ENCODE peak calls at places on chromosomes 4 and X, in ten cellular contexts. A is brain pericyte, W is AG04450, Z is neural crest cell, J is amniotic stem cell, R is uterus, L is heart right ventricle, K is fibroblast of mammary gland, D is COR-L47, I is Kasumi-1. M is an unnamed sample.

GRCh38 chrX:13428055-13428786 is 108.4 kb upstream of the ATXN3L start:
- DNase-seq in A (peak), W (peak), Z (no peak), J (peak), R (no peak), L (no peak), K (peak), D (no peak), I (peak), M (peak)

GRCh38 chr4:8086751-8087445 is 71.7 kb downstream of the ABLIM2 start:
- DNase-seq in A (no peak), W (no peak), Z (no peak), J (no peak), R (no peak), L (peak), K (no peak), D (no peak), I (no peak), M (no peak)

GRCh38 chrX:79375340-79375739 is 8.2 kb upstream of the ITM2A start:
- DNase-seq in A (no peak), W (no peak), Z (no peak), J (no peak), R (no peak), L (no peak), K (no peak), D (no peak), I (no peak), M (no peak)

GRCh38 chr4:152041304-152041703 is 280.5 kb upstream of the GATB start:
- DNase-seq in A (no peak), W (no peak), Z (no peak), J (no peak), R (no peak), L (no peak), K (no peak), D (no peak), I (no peak), M (no peak)

GRCh38 chrX:120790118-120790517 is 85.5 kb downstream of the CT47B1 start:
- DNase-seq in A (peak), W (peak), Z (peak), J (peak), R (peak), L (peak), K (peak), D (peak), I (peak), M (peak)

GRCh38 chrX:10008483-10009056 is 41.4 kb downstream of the CLDN34 start:
- DNase-seq in A (no peak), W (no peak), Z (no peak), J (no peak), R (no peak), L (no peak), K (no peak), D (no peak), I (no peak), M (peak)

GRCh38 chrX:126770179-126770578 is 49.4 kb upstream of the PRR32 start:
- DNase-seq in A (no peak), W (no peak), Z (peak), J (no peak), R (no peak), L (no peak), K (peak), D (peak), I (peak), M (peak)

GRCh38 chr4:104128850-104129213 is 365.9 kb downstream of the CXXC4 start:
- DNase-seq in A (no peak), W (no peak), Z (no peak), J (no peak), R (no peak), L (no peak), K (no peak), D (no peak), I (no peak), M (no peak)

GRCh38 chrX:150475466-150475865 is 93.0 kb upstream of the MTM1 start:
- DNase-seq in A (no peak), W (no peak), Z (no peak), J (no peak), R (no peak), L (no peak), K (peak), D (no peak), I (no peak), M (no peak)

GRCh38 chrX:74104356-74105065 is 199.5 kb upstream of the ZCCHC13 start:
- DNase-seq in A (no peak), W (no peak), Z (no peak), J (no peak), R (no peak), L (no peak), K (no peak), D (no peak), I (no peak), M (peak)

GRCh38 chr4:174217273-174218126 is 66.0 kb downstream of the FBXO8 start:
- DNase-seq in A (no peak), W (no peak), Z (no peak), J (peak), R (no peak), L (peak), K (peak), D (no peak), I (no peak), M (peak)

GRCh38 chrX:96424007-96424406 is 260.6 kb upstream of the DIAPH2 start:
- DNase-seq in A (no peak), W (no peak), Z (no peak), J (no peak), R (no peak), L (no peak), K (peak), D (no peak), I (peak), M (peak)

GRCh38 chrX:137166591-137166990 is 132.8 kb upstream of the GPR101 start:
- DNase-seq in A (no peak), W (no peak), Z (no peak), J (no peak), R (no peak), L (no peak), K (no peak), D (peak), I (peak), M (no peak)

GRCh38 chr4:151687021-151687640 is 73.7 kb downstream of the GATB start:
- DNase-seq in A (no peak), W (no peak), Z (no peak), J (no peak), R (no peak), L (no peak), K (no peak), D (no peak), I (no peak), M (peak)

GRCh38 chr4:86626066-86626465 is 32.0 kb downstream of the PTPN13 start:
- DNase-seq in A (no peak), W (no peak), Z (no peak), J (no peak), R (no peak), L (no peak), K (no peak), D (no peak), I (no peak), M (no peak)

GRCh38 chr4:105859233-105859632 is 36.0 kb upstream of the NPNT start:
- DNase-seq in A (peak), W (peak), Z (no peak), J (peak), R (no peak), L (no peak), K (peak), D (no peak), I (no peak), M (peak)

GRCh38 chr4:107379054-107379869 is 340.8 kb downstream of the PAPSS1 start:
- DNase-seq in A (no peak), W (no peak), Z (no peak), J (no peak), R (no peak), L (no peak), K (peak), D (peak), I (no peak), M (peak)

GRCh38 chr4:80035336-80035735 is 37.7 kb downstream of the ANTXR2 start:
- DNase-seq in A (no peak), W (no peak), Z (no peak), J (no peak), R (no peak), L (no peak), K (no peak), D (no peak), I (peak), M (no peak)

GRCh38 chr4:25590171-25590570 is 65.5 kb upstream of the SLC34A2 start:
- DNase-seq in A (no peak), W (no peak), Z (no peak), J (no peak), R (no peak), L (no peak), K (no peak), D (no peak), I (no peak), M (peak)

GRCh38 chr4:139242511-139243051 is 37.4 kb downstream of the MGARP start:
- DNase-seq in A (peak), W (no peak), Z (no peak), J (peak), R (no peak), L (no peak), K (peak), D (no peak), I (no peak), M (peak)

GRCh38 chrX:150211988-150212387 is 151.1 kb upstream of the MAMLD1 start:
- DNase-seq in A (no peak), W (no peak), Z (no peak), J (no peak), R (no peak), L (no peak), K (peak), D (no peak), I (no peak), M (peak)

GRCh38 chrX:32530802-32531403 is 680.4 kb downstream of the DMD start:
- DNase-seq in A (peak), W (peak), Z (peak), J (peak), R (peak), L (no peak), K (peak), D (peak), I (peak), M (peak)

GRCh38 chrX:115229337-115229991 is 4.4 kb downstream of the LRCH2 start:
- DNase-seq in A (no peak), W (no peak), Z (no peak), J (no peak), R (no peak), L (no peak), K (no peak), D (no peak), I (no peak), M (no peak)

GRCh38 chr4:185276036-185276435 is 66.6 kb downstream of the SNX25 start:
- DNase-seq in A (no peak), W (no peak), Z (no peak), J (no peak), R (no peak), L (no peak), K (peak), D (no peak), I (no peak), M (peak)

GRCh38 chr4:15665738-15666365 is 10.7 kb upstream of the FBXL5 start:
- DNase-seq in A (no peak), W (no peak), Z (no peak), J (no peak), R (no peak), L (peak), K (no peak), D (no peak), I (no peak), M (peak)

GRCh38 chr4:17494258-17494657 is 17.6 kb downstream of the QDPR start:
- DNase-seq in A (peak), W (no peak), Z (no peak), J (no peak), R (peak), L (no peak), K (peak), D (no peak), I (no peak), M (peak)

GRCh38 chr4:82687531-82687930 is 111.1 kb downstream of the SCD5 start:
- DNase-seq in A (no peak), W (no peak), Z (no peak), J (no peak), R (no peak), L (no peak), K (no peak), D (no peak), I (no peak), M (no peak)

GRCh38 chrX:20906571-20906970 is 467.6 kb upstream of the CNKSR2 start:
- DNase-seq in A (no peak), W (no peak), Z (no peak), J (no peak), R (no peak), L (no peak), K (peak), D (no peak), I (no peak), M (no peak)

GRCh38 chr4:105350859-105351494 is 122.9 kb downstream of the PPA2 start:
- DNase-seq in A (no peak), W (peak), Z (no peak), J (peak), R (no peak), L (no peak), K (peak), D (no peak), I (no peak), M (peak)

GRCh38 chr4:19615086-19615689 is 636.5 kb upstream of the SLIT2 start:
- DNase-seq in A (no peak), W (no peak), Z (no peak), J (no peak), R (no peak), L (no peak), K (no peak), D (no peak), I (no peak), M (no peak)

GRCh38 chr4:127622923-127623754 is 9.6 kb upstream of the INTU start:
- DNase-seq in A (no peak), W (no peak), Z (peak), J (no peak), R (no peak), L (no peak), K (peak), D (peak), I (no peak), M (peak)

GRCh38 chr4:54439831-54440243 is 210.7 kb downstream of the PDGFRA start:
- DNase-seq in A (peak), W (no peak), Z (no peak), J (no peak), R (peak), L (peak), K (peak), D (peak), I (peak), M (peak)

GRCh38 chr4:92501456-92501855 is 197.7 kb downstream of the GRID2 start:
- DNase-seq in A (no peak), W (no peak), Z (no peak), J (no peak), R (no peak), L (no peak), K (no peak), D (peak), I (no peak), M (no peak)

GRCh38 chrX:112163916-112164315 is 81.3 kb upstream of the TRPC5 start:
- DNase-seq in A (no peak), W (no peak), Z (no peak), J (no peak), R (no peak), L (no peak), K (no peak), D (no peak), I (no peak), M (no peak)

GRCh38 chr4:140049024-140049923 is 104.7 kb downstream of the MAML3 start:
- DNase-seq in A (no peak), W (no peak), Z (peak), J (no peak), R (peak), L (peak), K (peak), D (peak), I (peak), M (peak)

GRCh38 chrX:27964432-27964831 is 16.8 kb downstream of the DCAF8L1 start:
- DNase-seq in A (no peak), W (no peak), Z (no peak), J (no peak), R (no peak), L (no peak), K (no peak), D (no peak), I (no peak), M (peak)

GRCh38 chr4:74375824-74376426 is 11.0 kb downstream of the EREG start:
- DNase-seq in A (no peak), W (no peak), Z (no peak), J (no peak), R (no peak), L (no peak), K (no peak), D (no peak), I (no peak), M (no peak)